ENCODE peak calls at places on chromosomes 6 and 20, in five cellular contexts. One of them, this sample, is unnamed.

GRCh38 chr20:46365483-46366215 is 40.8 kb downstream of the ELMO2 start:
- DNase-seq in HCT116: no peak
- DNase-seq in MM.1S: no peak
- DNase-seq in H9: no peak
- DNase-seq in GM23248: no peak
- DNase-seq in this sample: no peak

GRCh38 chr6:142380626-142381025 is 78.8 kb downstream of the ADGRG6 start:
- DNase-seq in HCT116: no peak
- DNase-seq in GM23248: no peak
- DNase-seq in H9: no peak
- DNase-seq in MM.1S: no peak
- DNase-seq in this sample: no peak

GRCh38 chr6:84764332-84765049 is at the start of gene TBX18:
- DNase-seq in GM23248: peak; percentile 100
- DNase-seq in HCT116: peak; percentile 85
- DNase-seq in H9: peak; percentile 97
- DNase-seq in MM.1S: no peak
- DNase-seq in this sample: no peak

GRCh38 chr6:46376562-46376969 is 114.7 kb downstream of the RCAN2 start:
- DNase-seq in HCT116: no peak
- DNase-seq in GM23248: no peak
- DNase-seq in MM.1S: peak; percentile 71
- DNase-seq in H9: no peak
- DNase-seq in this sample: peak; percentile 87

GRCh38 chr6:144265390-144265789 is 19.7 kb upstream of the UTRN start:
- DNase-seq in HCT116: no peak
- DNase-seq in GM23248: peak; percentile 33
- DNase-seq in H9: peak; percentile 66
- DNase-seq in MM.1S: peak; percentile 13
- DNase-seq in this sample: peak; percentile 3

GRCh38 chr20:15895560-15896084 is 677.6 kb downstream of the KIF16B start:
- DNase-seq in HCT116: no peak
- DNase-seq in MM.1S: no peak
- DNase-seq in GM23248: no peak
- DNase-seq in H9: no peak
- DNase-seq in this sample: no peak

GRCh38 chr6:152983637-152984386 is 971 bp upstream of the FBXO5 start:
- DNase-seq in MM.1S: peak; percentile 92
- DNase-seq in GM23248: peak; percentile 93
- DNase-seq in H9: peak; percentile 96
- DNase-seq in HCT116: peak; percentile 61
- DNase-seq in this sample: peak; percentile 72

GRCh38 chr6:39493174-39493573 is 170.7 kb upstream of the KCNK16 start:
- DNase-seq in GM23248: peak; percentile 12
- DNase-seq in H9: no peak
- DNase-seq in MM.1S: no peak
- DNase-seq in HCT116: no peak
- DNase-seq in this sample: no peak

GRCh38 chr20:7696311-7696710 is 243.9 kb downstream of the HAO1 start:
- DNase-seq in HCT116: no peak
- DNase-seq in MM.1S: no peak
- DNase-seq in H9: no peak
- DNase-seq in GM23248: peak; percentile 45
- DNase-seq in this sample: no peak

GRCh38 chr6:153031335-153031955 is 28.9 kb upstream of the MTRF1L start:
- DNase-seq in HCT116: no peak
- DNase-seq in GM23248: peak; percentile 15
- DNase-seq in MM.1S: no peak
- DNase-seq in H9: no peak
- DNase-seq in this sample: no peak

DNA sequence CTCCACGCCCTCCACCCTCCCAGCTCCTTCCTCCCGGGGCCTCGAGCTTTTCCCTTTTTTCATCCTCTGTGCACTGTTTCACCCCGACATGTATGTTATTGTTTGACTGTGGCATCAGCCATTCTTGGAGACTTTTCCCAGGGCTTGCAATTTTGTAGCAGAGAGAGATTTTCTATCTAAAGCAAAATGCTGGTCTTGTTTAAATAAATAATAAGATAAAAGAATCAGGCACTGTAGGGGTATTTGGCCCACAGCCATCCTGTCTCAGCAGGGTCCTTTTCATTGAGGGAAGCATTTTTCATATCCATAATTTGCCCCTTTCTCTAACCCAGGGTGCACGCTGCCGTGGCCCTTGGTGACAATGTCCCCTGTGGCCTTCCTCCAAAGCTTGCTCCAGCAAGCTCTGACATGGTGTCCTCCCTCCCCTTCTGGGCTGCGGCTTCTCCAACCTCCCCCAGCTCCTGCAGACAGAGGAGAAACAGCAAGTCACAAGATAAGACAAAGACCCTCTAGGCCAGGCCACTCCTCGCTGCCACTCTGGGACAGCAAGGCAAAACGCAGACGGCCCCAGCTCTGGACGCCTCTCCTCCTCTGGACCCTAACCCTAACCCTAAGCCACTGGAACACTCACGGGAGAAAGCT is 117.7 kb downstream of the MYLK4 start:
- DNase-seq in HCT116: no peak
- DNase-seq in GM23248: no peak
- DNase-seq in MM.1S: no peak
- DNase-seq in H9: no peak
- DNase-seq in this sample: no peak
- H3K27ac ChIP-seq in HCT116: peak overlapping the region; percentile 80
- H3K27ac ChIP-seq in GM23248: no peak overlapping the region
- H3K27ac ChIP-seq in MM.1S: no peak overlapping the region
- H3K27ac ChIP-seq in H9: no peak overlapping the region
- H3K27ac ChIP-seq in this sample: no peak overlapping the region

DNA sequence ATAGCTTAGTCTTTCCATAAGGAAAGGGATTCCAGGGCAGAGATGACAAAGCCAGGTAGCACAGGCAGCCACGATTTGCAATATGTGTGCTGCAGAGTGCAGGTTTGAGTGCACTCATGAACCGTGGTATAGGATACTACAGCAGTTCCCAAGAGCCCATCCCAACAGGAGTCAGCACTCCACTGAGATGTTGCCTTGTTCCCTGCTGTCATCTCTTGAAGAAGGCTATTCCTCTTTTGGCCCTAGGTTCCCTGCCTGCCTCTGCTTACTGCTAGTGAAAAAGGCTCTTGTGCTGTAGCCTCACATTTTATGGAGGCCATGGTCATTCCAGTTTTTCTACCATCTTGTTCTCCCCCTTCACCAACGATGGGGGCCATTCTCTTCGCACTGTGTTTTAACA is 40.2 kb downstream of the RALY start:
- DNase-seq in H9: no peak
- DNase-seq in MM.1S: no peak
- DNase-seq in HCT116: no peak
- DNase-seq in GM23248: no peak
- DNase-seq in this sample: no peak
- H4K20me1 ChIP-seq in H9: no peaks in the 10 kb centered on the region
- H4K20me1 ChIP-seq in MM.1S: peaks cover 78% of the 10 kb centered on the region
- H4K20me1 ChIP-seq in HCT116: peaks cover 11% of the 10 kb centered on the region
- H4K20me1 ChIP-seq in GM23248: peaks cover 9% of the 10 kb centered on the region
- H4K20me1 ChIP-seq in this sample: no peaks in the 10 kb centered on the region

GRCh38 chr6:127832381-127832780 is 68.5 kb downstream of the THEMIS start:
- DNase-seq in HCT116: no peak
- DNase-seq in GM23248: peak; percentile 8
- DNase-seq in H9: no peak
- DNase-seq in MM.1S: no peak
- DNase-seq in this sample: no peak

GRCh38 chr6:127834136-127834535 is 66.7 kb downstream of the THEMIS start:
- DNase-seq in HCT116: no peak
- DNase-seq in H9: no peak
- DNase-seq in GM23248: no peak
- DNase-seq in MM.1S: no peak
- DNase-seq in this sample: no peak

DNA sequence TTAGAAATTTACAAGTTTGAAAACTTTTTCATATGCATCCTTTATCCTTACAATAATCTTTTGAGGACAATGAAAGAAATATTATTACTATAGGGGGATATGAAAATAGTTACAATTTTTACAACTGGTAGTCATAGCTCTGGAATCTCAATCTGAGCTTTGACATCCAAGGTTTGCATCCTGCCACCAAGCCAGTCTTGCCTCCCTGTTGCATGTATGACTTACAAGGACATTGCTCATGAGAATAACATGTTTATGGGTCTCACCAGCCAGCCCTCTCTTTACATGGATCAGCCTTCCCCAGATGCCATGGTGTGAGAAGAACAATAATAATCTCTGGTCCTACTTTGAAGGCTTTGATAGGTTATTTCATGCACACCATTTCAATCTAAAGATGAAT is 67.5 kb downstream of the THEMIS start:
- DNase-seq in GM23248: no peak
- DNase-seq in MM.1S: no peak
- DNase-seq in HCT116: no peak
- DNase-seq in H9: no peak
- DNase-seq in this sample: no peak
- H3K79me2 ChIP-seq in GM23248: no peaks in the 10 kb centered on the region
- H3K79me2 ChIP-seq in MM.1S: no peaks in the 10 kb centered on the region
- H3K79me2 ChIP-seq in HCT116: no peaks in the 10 kb centered on the region
- H3K79me2 ChIP-seq in H9: no peaks in the 10 kb centered on the region
- H3K79me2 ChIP-seq in this sample: no peaks in the 10 kb centered on the region

GRCh38 chr20:37988555-37988954 is 44.7 kb downstream of the TTI1 start:
- DNase-seq in GM23248: no peak
- DNase-seq in MM.1S: no peak
- DNase-seq in HCT116: no peak
- DNase-seq in H9: no peak
- DNase-seq in this sample: no peak

GRCh38 chr20:37990571-37991151 is 42.6 kb downstream of the TTI1 start:
- DNase-seq in GM23248: peak; percentile 94
- DNase-seq in MM.1S: peak; percentile 71
- DNase-seq in HCT116: no peak
- DNase-seq in H9: no peak
- DNase-seq in this sample: peak; percentile 37

GRCh38 chr20:37987602-37988290 is 45.5 kb downstream of the TTI1 start:
- DNase-seq in H9: no peak
- DNase-seq in GM23248: no peak
- DNase-seq in MM.1S: no peak
- DNase-seq in HCT116: no peak
- DNase-seq in this sample: no peak

GRCh38 chr20:37991506-37992302 is 41.6 kb downstream of the TTI1 start:
- DNase-seq in GM23248: no peak
- DNase-seq in H9: no peak
- DNase-seq in HCT116: no peak
- DNase-seq in MM.1S: no peak
- DNase-seq in this sample: no peak

GRCh38 chr20:37989601-37990001 is 43.7 kb downstream of the TTI1 start:
- DNase-seq in H9: no peak
- DNase-seq in HCT116: no peak
- DNase-seq in GM23248: no peak
- DNase-seq in MM.1S: no peak
- DNase-seq in this sample: no peak
- H3K27ac ChIP-seq in H9: no peak overlapping the region
- H3K27ac ChIP-seq in HCT116: no peak overlapping the region
- H3K27ac ChIP-seq in GM23248: peak overlapping the region; percentile 50
- H3K27ac ChIP-seq in MM.1S: peak overlapping the region; percentile 87
- H3K27ac ChIP-seq in this sample: no peak overlapping the region

GRCh38 chr6:156850356-156850755 is 73.2 kb downstream of the ARID1B start:
- DNase-seq in MM.1S: no peak
- DNase-seq in H9: no peak
- DNase-seq in GM23248: no peak
- DNase-seq in HCT116: no peak
- DNase-seq in this sample: no peak
- H4K20me1 ChIP-seq in MM.1S: no peaks in the 10 kb centered on the region
- H4K20me1 ChIP-seq in H9: no peaks in the 10 kb centered on the region
- H4K20me1 ChIP-seq in GM23248: peaks cover 27% of the 10 kb centered on the region
- H4K20me1 ChIP-seq in HCT116: no peaks in the 10 kb centered on the region
- H4K20me1 ChIP-seq in this sample: peaks cover 52% of the 10 kb centered on the region

GRCh38 chr6:36683145-36683655 is 4.7 kb downstream of the CDKN1A start:
- DNase-seq in H9: no peak
- DNase-seq in GM23248: no peak
- DNase-seq in MM.1S: no peak
- DNase-seq in HCT116: no peak
- DNase-seq in this sample: no peak
- H3K79me2 ChIP-seq in H9: no peaks in the 10 kb centered on the region
- H3K79me2 ChIP-seq in GM23248: peaks cover 76% of the 10 kb centered on the region
- H3K79me2 ChIP-seq in MM.1S: peaks cover 46% of the 10 kb centered on the region
- H3K79me2 ChIP-seq in HCT116: peaks cover 59% of the 10 kb centered on the region
- H3K79me2 ChIP-seq in this sample: no peaks in the 10 kb centered on the region

GRCh38 chr20:57393321-57394086 is 2.3 kb downstream of the RBM38 start:
- DNase-seq in H9: no peak
- DNase-seq in HCT116: no peak
- DNase-seq in GM23248: no peak
- DNase-seq in MM.1S: peak; percentile 68
- DNase-seq in this sample: peak; percentile 36

GRCh38 chr20:57394087-57395082 is 3.2 kb downstream of the RBM38 start:
- DNase-seq in MM.1S: peak; percentile 6
- DNase-seq in GM23248: no peak
- DNase-seq in HCT116: no peak
- DNase-seq in H9: no peak
- DNase-seq in this sample: no peak

GRCh38 chr20:57392130-57392445 is 892 bp downstream of the RBM38 start:
- DNase-seq in HCT116: no peak
- DNase-seq in H9: no peak
- DNase-seq in MM.1S: no peak
- DNase-seq in GM23248: no peak
- DNase-seq in this sample: no peak

GRCh38 chr20:57391439-57392129 is 388 bp downstream of the RBM38 start:
- DNase-seq in MM.1S: peak; percentile 46
- DNase-seq in HCT116: no peak
- DNase-seq in H9: no peak
- DNase-seq in GM23248: peak; percentile 58
- DNase-seq in this sample: peak; percentile 60

DNA sequence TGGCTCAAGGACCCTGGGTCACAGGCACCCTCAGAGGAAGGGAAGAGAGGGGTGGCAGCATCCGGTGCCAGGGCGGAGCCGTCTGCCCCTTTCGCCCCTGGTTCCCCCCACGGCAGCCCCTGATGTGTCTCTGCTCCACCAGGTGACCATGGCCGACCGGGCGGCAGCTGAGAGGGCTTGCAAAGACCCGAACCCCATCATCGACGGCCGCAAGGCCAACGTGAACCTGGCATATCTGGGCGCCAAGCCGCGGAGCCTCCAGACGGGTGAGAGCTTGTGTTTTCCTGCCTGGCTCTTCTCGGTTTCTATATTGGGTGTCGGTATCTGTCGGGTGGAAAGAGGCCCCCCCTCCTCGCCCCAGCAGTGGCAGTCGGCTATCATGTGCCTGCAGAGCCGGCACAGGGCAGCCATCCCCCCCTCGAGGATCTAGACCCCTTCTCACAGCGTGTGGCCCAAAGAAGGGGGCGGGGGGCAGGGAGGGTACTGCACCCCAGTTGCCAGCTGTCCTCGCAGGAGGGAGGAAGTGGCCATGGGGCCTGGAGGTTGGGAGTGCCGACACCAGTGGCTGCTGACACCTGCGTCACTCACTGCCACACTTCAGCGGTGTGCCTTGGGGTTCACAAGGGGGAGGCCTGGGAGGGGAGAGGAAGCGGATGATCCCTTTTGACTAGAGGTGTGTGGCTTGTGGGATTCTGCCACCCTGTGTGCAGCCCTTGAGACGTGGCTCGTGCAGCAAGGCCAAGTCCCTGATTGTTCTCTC is 1.5 kb downstream of the RBM38 start:
- DNase-seq in GM23248: no peak
- DNase-seq in H9: no peak
- DNase-seq in HCT116: no peak
- DNase-seq in MM.1S: peak; percentile 90
- DNase-seq in this sample: peak; percentile 67
- H3K27ac ChIP-seq in GM23248: no peak overlapping the region
- H3K27ac ChIP-seq in H9: no peak overlapping the region
- H3K27ac ChIP-seq in HCT116: peak overlapping the region; percentile 55
- H3K27ac ChIP-seq in MM.1S: peak overlapping the region; percentile 100
- H3K27ac ChIP-seq in this sample: peak overlapping the region; percentile 97